ENCODE peak calls at places on chromosomes 16 and 17, in seven cellular contexts. R is OCI-LY7; Q is hepatocyte; W is CD8-positive, alpha-beta T cell; G is uterus; S is left ventricle myocardium inferior; B is SK-N-SH. F is an unnamed sample. For H3K9me3, the result is how much of the 10 kb centered on the place peaks cover.

GRCh38 chr17:81065500-81065899 is 30.5 kb downstream of the BAIAP2 start:
- DNase-seq in G (no peak), W (no peak), Q (no peak), R (no peak), S (no peak), B (no peak), F (no peak)

GRCh38 chr17:76948301-76948700 is 80.1 kb downstream of the MGAT5B start:
- DNase-seq in W (no peak), S (no peak), G (no peak), Q (no peak), B (no peak), R (no peak), F (no peak)

GRCh38 chr16:5634781-5635180 is 537.2 kb upstream of the EEF2KMT start:
- DNase-seq in G (no peak), W (no peak), S (no peak), R (no peak), B (no peak), Q (no peak), F (no peak)

GRCh38 chr16:9183682-9184353 is 92.4 kb downstream of the HAPSTR1 start:
- DNase-seq in G (no peak), W (no peak), S (no peak), B (no peak), R (no peak), Q (no peak), F (peak)

GRCh38 chr16:22195695-22196558 is 10.2 kb upstream of the EEF2K start:
- DNase-seq in R (peak), B (peak), Q (peak), G (peak), W (peak), S (peak), F (peak)

GRCh38 chr17:52660692-52661091 is 502.2 kb upstream of the CA10 start:
- DNase-seq in S (no peak), B (no peak), W (no peak), R (no peak), G (no peak), Q (no peak), F (no peak)

GRCh38 chr17:7575481-7575883 is 4.0 kb upstream of the CD68 start:
- DNase-seq in G (no peak), S (no peak), R (no peak), Q (no peak), W (no peak), B (no peak), F (no peak)

GRCh38 chr17:16944334-16945140 is 27.4 kb downstream of the TNFRSF13B start:
- DNase-seq in S (no peak), G (no peak), B (no peak), R (no peak), Q (no peak), W (no peak), F (peak)

GRCh38 chr16:89363621-89364393 is 126.6 kb downstream of the ANKRD11 start:
- DNase-seq in W (peak), Q (peak), B (peak), R (no peak), S (no peak), G (no peak), F (peak)

GRCh38 chr16:59148756-59149155 is 414.6 kb upstream of the GOT2 start:
- DNase-seq in G (no peak), R (no peak), B (no peak), S (no peak), Q (no peak), W (no peak), F (no peak)

GRCh38 chr16:49019081-49019633 is 262.5 kb downstream of the CBLN1 start:
- DNase-seq in R (no peak), W (no peak), Q (no peak), B (no peak), S (no peak), G (no peak), F (peak)

GRCh38 chr16:88593489-88593888 is 23.3 kb downstream of the ZC3H18 start:
- DNase-seq in Q (no peak), S (peak), B (no peak), R (no peak), W (no peak), G (no peak), F (no peak)

GRCh38 chr17:15998031-15998574 is 1.4 kb downstream of the ZSWIM7 start:
- DNase-seq in G (no peak), B (no peak), R (no peak), W (no peak), Q (no peak), S (no peak), F (no peak)

GRCh38 chr17:81999587-81999974 is 22.2 kb downstream of the ASPSCR1 start:
- DNase-seq in B (no peak), S (no peak), Q (no peak), W (no peak), R (no peak), G (no peak), F (no peak)

GRCh38 chr16:22888791-22889190 is 74.8 kb downstream of the HS3ST2 start:
- DNase-seq in B (no peak), R (no peak), Q (no peak), S (no peak), W (no peak), G (no peak), F (no peak)

GRCh38 chr17:59751955-59752413 is 44.5 kb downstream of the VMP1 start:
- DNase-seq in R (no peak), S (no peak), G (no peak), B (no peak), W (no peak), Q (no peak), F (no peak)

GRCh38 chr16:23124315-23124714 is 24.9 kb downstream of the USP31 start:
- DNase-seq in Q (no peak), S (no peak), R (no peak), B (no peak), W (no peak), G (peak), F (no peak)

GRCh38 chr17:41512789-41513547 is 5.7 kb downstream of the KRT15 start:
- DNase-seq in Q (no peak), W (no peak), B (no peak), G (no peak), S (no peak), R (no peak), F (no peak)

GRCh38 chr16:31420037-31420436 is 8.1 kb downstream of the COX6A2 start:
- DNase-seq in Q (no peak), W (no peak), R (no peak), S (no peak), G (no peak), B (no peak), F (no peak)

GRCh38 chr16:80007216-80007615 is 406.7 kb upstream of the MAF start:
- DNase-seq in S (no peak), G (no peak), Q (peak), R (no peak), B (no peak), W (no peak), F (no peak)

GRCh38 chr17:59328534-59329095 is 2.8 kb upstream of the YPEL2 start:
- DNase-seq in Q (no peak), G (no peak), R (no peak), W (no peak), B (no peak), S (no peak), F (no peak)

GRCh38 chr17:80228477-80228876 is 8.2 kb downstream of the SLC26A11 start:
- DNase-seq in S (no peak), B (no peak), R (no peak), Q (no peak), W (no peak), G (no peak), F (no peak)

GRCh38 chr16:592518-593306 is 2.8 kb downstream of the RAB40C start:
- DNase-seq in W (no peak), Q (no peak), B (no peak), G (no peak), S (no peak), R (no peak), F (no peak)

GRCh38 chr17:57868007-57868774 is 18.3 kb upstream of the MRPS23 start:
- DNase-seq in W (no peak), R (peak), G (peak), S (peak), B (peak), Q (peak), F (peak)

GRCh38 chr16:21684199-21684598 is 20.4 kb downstream of the OTOA start:
- DNase-seq in R (peak), S (no peak), B (peak), Q (no peak), W (peak), G (no peak), F (peak)

GRCh38 chr17:66811683-66812054 is 23.2 kb upstream of the CACNG5 start:
- DNase-seq in Q (no peak), B (no peak), W (no peak), G (no peak), S (no peak), R (no peak), F (peak)
- H3K4me3 ChIP-seq in Q (no peak), B (no peak), W (no peak), G (no peak), S (no peak), R (no peak), F (no peak)

DNA sequence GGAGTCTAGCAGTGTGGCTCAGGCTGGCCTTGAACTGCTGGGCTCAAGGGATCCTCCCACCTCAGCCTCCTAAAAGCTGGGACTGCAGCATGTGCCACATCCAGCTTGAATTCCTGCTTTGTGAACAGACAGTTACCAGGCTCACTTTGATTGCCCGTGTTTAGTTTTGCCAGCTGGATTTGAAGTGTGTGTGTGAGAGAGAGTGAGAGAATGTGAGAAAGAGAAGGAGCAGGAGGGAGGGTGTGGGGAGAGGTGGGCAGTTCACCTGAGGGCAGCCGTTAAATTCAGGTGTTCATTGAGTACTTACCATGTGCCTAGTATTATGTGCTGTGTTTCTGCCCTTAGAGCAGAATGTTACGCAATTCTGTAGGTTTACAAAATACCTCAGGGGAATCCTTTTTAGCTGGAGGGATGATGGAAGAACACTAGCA is 4.7 kb downstream of the DUSP14 start:
- DNase-seq in W (no peak), Q (no peak), B (no peak), S (no peak), G (no peak), R (no peak), F (no peak)
- H3K27ac ChIP-seq in W (no peak), Q (no peak), B (no peak), S (no peak), G (no peak), R (no peak), F (no peak)

GRCh38 chr16:47833771-47834170 is 322.0 kb downstream of the ABCC12 start:
- DNase-seq in B (no peak), G (no peak), W (no peak), Q (no peak), R (no peak), S (no peak), F (no peak)
- H3K9me3 ChIP-seq in B (under half), G (under half), W (under half), Q (under half), R (under half), S (half or more), F (half or more)

GRCh38 chr16:77434022-77434364 is 841 bp downstream of the ADAMTS18 start:
- DNase-seq in Q (no peak), S (no peak), G (no peak), W (no peak), R (no peak), B (no peak), F (no peak)

GRCh38 chr16:77432264-77432663 is 2.6 kb downstream of the ADAMTS18 start:
- DNase-seq in S (no peak), W (no peak), G (no peak), B (no peak), R (no peak), Q (no peak), F (no peak)

GRCh38 chr16:77433146-77433545 is 1.7 kb downstream of the ADAMTS18 start:
- DNase-seq in S (no peak), W (no peak), B (no peak), G (no peak), Q (no peak), R (no peak), F (no peak)

GRCh38 chr16:77430360-77430759 is 4.5 kb downstream of the ADAMTS18 start:
- DNase-seq in G (no peak), Q (no peak), R (no peak), S (no peak), B (no peak), W (no peak), F (no peak)

DNA sequence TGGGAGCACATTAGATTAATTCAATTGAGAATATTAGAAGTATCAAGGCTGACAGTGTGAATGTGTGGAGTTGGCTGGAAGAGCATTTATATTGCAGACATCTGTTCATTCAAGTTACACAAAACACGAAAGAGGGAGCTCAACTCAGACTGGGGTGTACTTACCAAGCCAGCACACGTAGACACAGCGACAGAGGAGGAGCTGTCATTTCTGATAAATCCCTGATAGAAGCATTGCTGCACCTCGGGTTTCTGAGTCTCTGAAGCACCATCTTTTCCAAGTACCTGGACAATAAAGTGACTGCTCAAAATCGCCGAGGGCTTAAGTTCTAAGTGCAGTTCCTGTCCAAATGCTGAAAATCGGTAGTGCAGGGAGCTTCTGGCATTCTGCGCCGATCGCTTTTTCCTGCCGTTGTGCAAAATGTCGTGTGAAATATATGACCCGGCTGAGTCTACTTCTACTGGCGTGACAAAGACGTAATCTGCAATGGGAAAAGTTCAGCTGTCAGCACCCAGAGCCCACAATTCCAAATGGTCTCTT is 3.6 kb downstream of the ADAMTS18 start:
- DNase-seq in B (no peak), S (no peak), R (no peak), W (no peak), G (no peak), Q (no peak), F (no peak)
- H3K4me3 ChIP-seq in B (no peak), S (no peak), R (no peak), W (no peak), G (no peak), Q (no peak), F (peak)

GRCh38 chr16:66919569-66920472 is 1.1 kb upstream of the CDH16 start:
- DNase-seq in B (no peak), S (no peak), W (no peak), G (no peak), R (no peak), Q (no peak), F (no peak)

GRCh38 chr16:66918355-66918754 is 330 bp downstream of the CDH16 start:
- DNase-seq in B (no peak), R (no peak), W (no peak), S (no peak), Q (no peak), G (no peak), F (no peak)

GRCh38 chr16:66920924-66921680 is 2.4 kb upstream of the CDH16 start:
- DNase-seq in G (no peak), B (no peak), S (no peak), W (no peak), Q (no peak), R (no peak), F (no peak)

GRCh38 chr16:66917741-66918140 is 944 bp downstream of the CDH16 start:
- DNase-seq in R (no peak), W (no peak), Q (no peak), S (no peak), B (no peak), G (no peak), F (no peak)

GRCh38 chr16:66918803-66919568 is at the start of gene CDH16:
- DNase-seq in Q (peak), S (no peak), G (no peak), R (no peak), B (no peak), W (no peak), F (no peak)
- H3K27ac ChIP-seq in Q (no peak), S (peak), G (no peak), R (no peak), B (no peak), W (no peak), F (no peak)

F was measured in endodermal cell.